ENCODE peak calls at places on chromosomes 4 and X, in seven cellular contexts. K, Y, P, N, H, Z and I are unnamed samples.

GRCh38 chr4:85243857-85244256 is 231.1 kb upstream of the ARHGAP24 start:
- DNase-seq in K (no peak), Y (no peak), P (no peak), N (no peak), H (no peak), Z (no peak), I (peak; percentile 18)

GRCh38 chrX:40552768-40553167 is 28.0 kb upstream of the ATP6AP2 start:
- DNase-seq in K (no peak), Y (peak; percentile 20), P (no peak), N (no peak), H (no peak), Z (no peak), I (no peak)

GRCh38 chr4:71230258-71230594 is 108.6 kb upstream of the SLC4A4 start:
- DNase-seq in K (peak; percentile 46), Y (no peak), P (no peak), N (no peak), H (no peak), Z (no peak), I (no peak)

GRCh38 chrX:57918750-57919436 is 8.6 kb upstream of the ZXDA start:
- DNase-seq in K (peak; percentile 26), Y (peak; percentile 39), P (no peak), N (peak; percentile 7), H (no peak), Z (peak; percentile 30), I (no peak)

GRCh38 chr4:107966903-107967302 is 22.8 kb upstream of the HADH start:
- DNase-seq in K (no peak), Y (no peak), P (no peak), N (no peak), H (no peak), Z (no peak), I (no peak)

GRCh38 chrX:65726708-65727107 is 59.3 kb downstream of the MSN start:
- DNase-seq in K (no peak), Y (no peak), P (no peak), N (no peak), H (no peak), Z (no peak), I (peak; percentile 26)

GRCh38 chr4:146976145-146976544 is 30.5 kb upstream of the TTC29 start:
- DNase-seq in K (no peak), Y (peak; percentile 53), P (no peak), N (no peak), H (no peak), Z (no peak), I (no peak)

GRCh38 chr4:76407440-76408119 is 13.4 kb downstream of the CCDC158 start:
- DNase-seq in K (no peak), Y (no peak), P (no peak), N (no peak), H (no peak), Z (peak; percentile 30), I (no peak)

GRCh38 chrX:97389761-97390192 is 506.1 kb downstream of the RPA4 start:
- DNase-seq in K (no peak), Y (peak; percentile 91), P (no peak), N (peak; percentile 84), H (no peak), Z (no peak), I (no peak)

GRCh38 chr4:140617494-140618060 is 48.8 kb upstream of the UCP1 start:
- DNase-seq in K (no peak), Y (no peak), P (no peak), N (no peak), H (no peak), Z (no peak), I (no peak)

GRCh38 chrX:96481831-96482230 is 202.8 kb upstream of the DIAPH2 start:
- DNase-seq in K (no peak), Y (no peak), P (no peak), N (no peak), H (no peak), Z (no peak), I (no peak)

GRCh38 chr4:114694770-114695169 is 96.2 kb downstream of the UGT8 start:
- DNase-seq in K (no peak), Y (peak; percentile 44), P (no peak), N (peak; percentile 37), H (no peak), Z (peak; percentile 16), I (peak; percentile 11)

GRCh38 chrX:19544693-19545305 is 29.5 kb upstream of the MAP3K15 start:
- DNase-seq in K (peak; percentile 59), Y (peak; percentile 61), P (no peak), N (peak; percentile 38), H (no peak), Z (peak; percentile 32), I (peak; percentile 61)

GRCh38 chr4:111126340-111126739 is 503.5 kb upstream of the PITX2 start:
- DNase-seq in K (no peak), Y (no peak), P (no peak), N (no peak), H (no peak), Z (no peak), I (no peak)

GRCh38 chrX:21990812-21991211 is 41.3 kb upstream of the PHEX start:
- DNase-seq in K (no peak), Y (no peak), P (no peak), N (no peak), H (no peak), Z (no peak), I (no peak)

GRCh38 chrX:10441464-10441863 is 178.9 kb downstream of the MID1 start:
- DNase-seq in K (no peak), Y (no peak), P (no peak), N (no peak), H (no peak), Z (no peak), I (peak; percentile 8)